ENCODE peak calls at places on chromosomes 4 and X, in four cellular contexts. One of them, this sample, is unnamed.

GRCh38 chr4:87941537-87942392 is 33.7 kb upstream of the SPP1 start:
- DNase-seq in suprapubic skin: no peak
- DNase-seq in ovary: no peak
- DNase-seq in endothelial cell of umbilical vein: no peak
- DNase-seq in this sample: no peak

GRCh38 chr4:40367451-40367850 is 32.3 kb downstream of the CHRNA9 start:
- DNase-seq in suprapubic skin: no peak
- DNase-seq in ovary: no peak
- DNase-seq in endothelial cell of umbilical vein: no peak
- DNase-seq in this sample: no peak

GRCh38 chr4:128757712-128758111 is 51.8 kb upstream of the JADE1 start:
- DNase-seq in suprapubic skin: no peak
- DNase-seq in ovary: no peak
- DNase-seq in endothelial cell of umbilical vein: no peak
- DNase-seq in this sample: peak

GRCh38 chrX:47936224-47936939 is 67.4 kb downstream of the ZNF182 start:
- DNase-seq in suprapubic skin: no peak
- DNase-seq in ovary: no peak
- DNase-seq in endothelial cell of umbilical vein: no peak
- DNase-seq in this sample: no peak

GRCh38 chrX:135086197-135086854 is 34.0 kb downstream of the ETDB start:
- DNase-seq in suprapubic skin: no peak
- DNase-seq in ovary: no peak
- DNase-seq in endothelial cell of umbilical vein: peak
- DNase-seq in this sample: no peak

GRCh38 chr4:59671037-59671436 is 1529.1 kb upstream of the ADGRL3 start:
- DNase-seq in suprapubic skin: no peak
- DNase-seq in ovary: no peak
- DNase-seq in endothelial cell of umbilical vein: no peak
- DNase-seq in this sample: no peak

GRCh38 chr4:76723916-76724315 is 174.0 kb downstream of the SOWAHB start:
- DNase-seq in suprapubic skin: no peak
- DNase-seq in ovary: no peak
- DNase-seq in endothelial cell of umbilical vein: no peak
- DNase-seq in this sample: no peak

GRCh38 chrX:6660567-6661252 is 125.8 kb upstream of the VCX3A start:
- DNase-seq in suprapubic skin: no peak
- DNase-seq in ovary: no peak
- DNase-seq in endothelial cell of umbilical vein: no peak
- DNase-seq in this sample: no peak

GRCh38 chrX:3141031-3141430 is 99.8 kb downstream of the ARSF start:
- DNase-seq in suprapubic skin: no peak
- DNase-seq in ovary: no peak
- DNase-seq in endothelial cell of umbilical vein: no peak
- DNase-seq in this sample: no peak

GRCh38 chrX:38108364-38108763 is 102.0 kb downstream of the SYTL5 start:
- DNase-seq in suprapubic skin: no peak
- DNase-seq in ovary: no peak
- DNase-seq in endothelial cell of umbilical vein: peak
- DNase-seq in this sample: no peak

GRCh38 chrX:41449615-41450014 is 2.5 kb downstream of the NYX start:
- DNase-seq in suprapubic skin: no peak
- DNase-seq in ovary: no peak
- DNase-seq in endothelial cell of umbilical vein: peak
- DNase-seq in this sample: peak

GRCh38 chr4:3851211-3851610 is 85.0 kb downstream of the ADRA2C start:
- DNase-seq in suprapubic skin: no peak
- DNase-seq in ovary: no peak
- DNase-seq in endothelial cell of umbilical vein: no peak
- DNase-seq in this sample: no peak

GRCh38 chr4:1192091-1192492 is 19.7 kb upstream of the SPON2 start:
- DNase-seq in suprapubic skin: peak
- DNase-seq in ovary: peak
- DNase-seq in endothelial cell of umbilical vein: peak
- DNase-seq in this sample: peak

GRCh38 chr4:1194028-1194900 is 21.9 kb upstream of the SPON2 start:
- DNase-seq in suprapubic skin: no peak
- DNase-seq in ovary: peak
- DNase-seq in endothelial cell of umbilical vein: peak
- DNase-seq in this sample: peak

GRCh38 chr4:1193206-1194027 is 21.0 kb upstream of the SPON2 start:
- DNase-seq in suprapubic skin: no peak
- DNase-seq in ovary: peak
- DNase-seq in endothelial cell of umbilical vein: no peak
- DNase-seq in this sample: peak

GRCh38 chr4:1192493-1193205 is 20.3 kb upstream of the SPON2 start:
- DNase-seq in suprapubic skin: peak
- DNase-seq in ovary: peak
- DNase-seq in endothelial cell of umbilical vein: no peak
- DNase-seq in this sample: peak

GRCh38 chr4:1191621-1192020 is 19.2 kb upstream of the SPON2 start:
- DNase-seq in suprapubic skin: peak
- DNase-seq in ovary: no peak
- DNase-seq in endothelial cell of umbilical vein: no peak
- DNase-seq in this sample: no peak
- TF ChIP-seq POLR2A in suprapubic skin: no peak
- TF ChIP-seq POLR2A in ovary: no peak
- TF ChIP-seq POLR2A in endothelial cell of umbilical vein: no peak
- TF ChIP-seq POLR2A in this sample: no peak

GRCh38 chr4:57605374-57605773 is 495.2 kb upstream of the IGFBP7 start:
- DNase-seq in suprapubic skin: no peak
- DNase-seq in ovary: no peak
- DNase-seq in endothelial cell of umbilical vein: no peak
- DNase-seq in this sample: no peak
- TF ChIP-seq CTCF in suprapubic skin: no peak
- TF ChIP-seq CTCF in ovary: no peak
- TF ChIP-seq CTCF in endothelial cell of umbilical vein: no peak
- TF ChIP-seq CTCF in this sample: no peak

DNA sequence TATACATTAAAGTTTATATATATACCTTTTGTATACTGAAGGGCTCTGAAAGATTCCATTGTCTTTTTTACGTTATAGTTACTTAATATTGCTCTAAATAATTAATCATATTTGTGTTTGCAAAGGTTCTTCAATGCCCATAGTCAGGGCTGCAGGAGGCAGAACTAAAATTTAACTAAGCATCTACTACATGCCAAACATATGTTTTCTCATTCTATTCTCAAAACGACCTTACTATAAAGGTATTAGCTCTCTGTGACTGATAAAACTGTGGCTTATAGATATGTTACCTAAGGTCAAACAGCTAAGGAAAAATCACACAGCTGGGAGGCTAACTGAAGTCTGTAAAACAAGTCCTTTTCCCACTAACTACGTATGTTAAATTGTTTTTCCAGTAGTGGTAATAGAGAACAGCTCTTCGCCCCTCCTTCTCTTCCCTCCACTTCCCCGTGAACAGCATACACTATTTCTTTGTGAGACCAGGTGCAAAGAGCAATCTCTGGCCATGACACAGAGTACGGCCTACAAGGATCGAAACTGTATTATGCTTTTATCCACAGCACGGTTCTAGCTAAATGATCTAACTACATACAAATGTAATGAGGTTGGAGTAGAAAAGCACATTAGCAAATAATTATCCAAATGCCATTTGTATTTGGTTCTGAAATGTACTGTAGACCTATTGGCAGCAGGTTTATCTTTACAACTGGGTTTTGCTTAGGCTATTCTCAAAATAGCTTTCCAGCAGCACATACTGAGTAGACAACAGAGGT is 1.7 kb downstream of the CNOT6L start:
- DNase-seq in suprapubic skin: no peak
- DNase-seq in ovary: no peak
- DNase-seq in endothelial cell of umbilical vein: no peak
- DNase-seq in this sample: no peak
- TF ChIP-seq POLR2A in suprapubic skin: no peak
- TF ChIP-seq POLR2A in ovary: no peak
- TF ChIP-seq POLR2A in endothelial cell of umbilical vein: no peak
- TF ChIP-seq POLR2A in this sample: no peak

GRCh38 chrX:140505421-140506337 is 810 bp upstream of the SOX3 start:
- DNase-seq in suprapubic skin: no peak
- DNase-seq in ovary: no peak
- DNase-seq in endothelial cell of umbilical vein: no peak
- DNase-seq in this sample: no peak

GRCh38 chrX:140509468-140510305 is 4.8 kb upstream of the SOX3 start:
- DNase-seq in suprapubic skin: no peak
- DNase-seq in ovary: no peak
- DNase-seq in endothelial cell of umbilical vein: no peak
- DNase-seq in this sample: no peak

GRCh38 chrX:140508958-140509357 is 4.1 kb upstream of the SOX3 start:
- DNase-seq in suprapubic skin: no peak
- DNase-seq in ovary: no peak
- DNase-seq in endothelial cell of umbilical vein: no peak
- DNase-seq in this sample: no peak

GRCh38 chrX:140507223-140507981 is 2.5 kb upstream of the SOX3 start:
- DNase-seq in suprapubic skin: no peak
- DNase-seq in ovary: no peak
- DNase-seq in endothelial cell of umbilical vein: no peak
- DNase-seq in this sample: no peak

GRCh38 chrX:140507982-140508305 is 3.1 kb upstream of the SOX3 start:
- DNase-seq in suprapubic skin: no peak
- DNase-seq in ovary: no peak
- DNase-seq in endothelial cell of umbilical vein: no peak
- DNase-seq in this sample: no peak
- TF ChIP-seq CTCF in suprapubic skin: no peak
- TF ChIP-seq CTCF in ovary: no peak
- TF ChIP-seq CTCF in endothelial cell of umbilical vein: no peak
- TF ChIP-seq CTCF in this sample: no peak

DNA sequence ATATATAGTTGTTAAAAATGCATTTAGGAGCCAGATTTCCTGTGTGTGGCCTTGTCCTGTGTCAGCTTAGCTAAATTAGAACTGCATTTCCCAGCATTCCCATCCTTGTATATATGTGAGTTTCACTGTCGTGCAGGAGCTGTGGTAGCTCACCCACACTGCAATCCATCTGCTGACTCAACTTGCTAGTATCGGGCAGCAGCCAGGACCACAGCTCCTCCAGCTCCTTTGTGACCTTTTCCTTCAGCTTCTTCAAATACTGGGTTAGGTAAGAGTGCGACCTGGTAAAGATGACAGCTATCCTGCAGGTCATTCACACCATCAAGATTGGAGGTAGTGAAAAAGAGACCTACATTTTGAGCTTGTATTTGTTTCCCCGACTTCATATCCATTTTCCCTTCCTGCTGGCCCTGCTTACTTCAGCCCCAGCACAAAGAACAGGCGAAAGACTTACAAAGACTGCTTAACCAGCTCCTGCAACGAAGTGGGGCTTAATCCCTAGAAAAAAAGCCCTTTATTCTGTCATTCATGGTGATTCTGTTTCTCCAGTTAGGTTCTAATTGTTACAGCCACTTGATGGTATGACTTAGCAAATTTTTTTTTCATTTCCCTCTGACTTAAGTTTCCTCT is 11.4 kb downstream of the ASIC5 start:
- DNase-seq in suprapubic skin: no peak
- DNase-seq in ovary: no peak
- DNase-seq in endothelial cell of umbilical vein: no peak
- DNase-seq in this sample: no peak
- TF ChIP-seq POLR2A in suprapubic skin: no peak
- TF ChIP-seq POLR2A in ovary: no peak
- TF ChIP-seq POLR2A in endothelial cell of umbilical vein: no peak
- TF ChIP-seq POLR2A in this sample: no peak